ENCODE peak calls at places on chromosomes 3 and 15, in six cellular contexts. D is mesenchymal stem cell, L is IMR-90, Y is neuronal stem cell, R is H1, Q is trophoblast cell. B is an unnamed sample.

GRCh38 chr15:88465633-88466219 is 1.5 kb downstream of the MRPL46 start:
- DNase-seq in D (peak; percentile 54), L (peak; percentile 55), Y (no peak), R (no peak), Q (peak; percentile 92), B (no peak)

GRCh38 chr3:169345662-169346331 is 317.7 kb downstream of the MECOM start:
- DNase-seq in D (no peak), L (no peak), Y (no peak), R (no peak), Q (no peak), B (no peak)

GRCh38 chr3:111976254-111976653 is 2.6 kb upstream of the ABHD10 start:
- DNase-seq in D (no peak), L (no peak), Y (no peak), R (no peak), Q (no peak), B (no peak)

GRCh38 chr15:39788108-39788507 is 5.5 kb upstream of the FSIP1 start:
- DNase-seq in D (peak; percentile 74), L (peak; percentile 52), Y (no peak), R (no peak), Q (peak; percentile 39), B (no peak)

GRCh38 chr3:152320201-152320617 is 51.5 kb downstream of the MBNL1 start:
- DNase-seq in D (peak; percentile 55), L (peak; percentile 59), Y (no peak), R (no peak), Q (no peak), B (no peak)

GRCh38 chr3:139418144-139418543 is 28.7 kb upstream of the COPB2 start:
- DNase-seq in D (no peak), L (no peak), Y (no peak), R (no peak), Q (no peak), B (no peak)

GRCh38 chr15:31344824-31345605 is 18.4 kb downstream of the KLF13 start:
- DNase-seq in D (no peak), L (no peak), Y (no peak), R (no peak), Q (no peak), B (no peak)

GRCh38 chr15:26661727-26662126 is 111.1 kb downstream of the GABRB3 start:
- DNase-seq in D (no peak), L (no peak), Y (no peak), R (no peak), Q (no peak), B (no peak)

GRCh38 chr3:125045194-125045593 is 10.6 kb downstream of the HEG1 start:
- DNase-seq in D (peak; percentile 51), L (no peak), Y (no peak), R (no peak), Q (no peak), B (no peak)

GRCh38 chr3:115832265-115832664 is 209.0 kb downstream of the GAP43 start:
- DNase-seq in D (no peak), L (no peak), Y (no peak), R (no peak), Q (no peak), B (no peak)

GRCh38 chr15:101504373-101504772 is 14.9 kb upstream of the PCSK6 start:
- DNase-seq in D (no peak), L (no peak), Y (no peak), R (no peak), Q (no peak), B (no peak)

GRCh38 chr15:77527831-77528231 is 104.9 kb downstream of the LINGO1 start:
- DNase-seq in D (peak; percentile 59), L (no peak), Y (no peak), R (no peak), Q (peak; percentile 27), B (no peak)

GRCh38 chr3:128282392-128283196 is 129.3 kb downstream of the EEFSEC start:
- DNase-seq in D (no peak), L (peak; percentile 50), Y (no peak), R (peak; percentile 54), Q (no peak), B (peak; percentile 52)

GRCh38 chr3:152205097-152205593 is 63.6 kb upstream of the MBNL1 start:
- DNase-seq in D (no peak), L (no peak), Y (no peak), R (no peak), Q (no peak), B (no peak)

GRCh38 chr3:11658180-11658579 is 14.5 kb upstream of the VGLL4 start:
- DNase-seq in D (no peak), L (no peak), Y (no peak), R (no peak), Q (no peak), B (no peak)

GRCh38 chr15:52527898-52528464 is 699 bp downstream of the MYO5A start:
- DNase-seq in D (peak; percentile 35), L (peak; percentile 33), Y (peak; percentile 38), R (peak; percentile 51), Q (peak; percentile 25), B (no peak)

GRCh38 chr3:196073188-196073838 is 8.6 kb downstream of the TFRC start:
- DNase-seq in D (peak; percentile 71), L (peak; percentile 54), Y (peak; percentile 64), R (peak; percentile 69), Q (peak; percentile 87), B (peak; percentile 68)

GRCh38 chr3:110955301-110955880 is 116.2 kb upstream of the NECTIN3 start:
- DNase-seq in D (peak; percentile 64), L (peak; percentile 54), Y (no peak), R (no peak), Q (no peak), B (no peak)

GRCh38 chr3:64340636-64341240 is 115.5 kb upstream of the PRICKLE2 start:
- DNase-seq in D (peak; percentile 95), L (peak; percentile 93), Y (no peak), R (no peak), Q (peak; percentile 12), B (no peak)

GRCh38 chr3:180421221-180421620 is 180.7 kb upstream of the TTC14 start:
- DNase-seq in D (no peak), L (peak; percentile 18), Y (no peak), R (no peak), Q (no peak), B (no peak)

GRCh38 chr3:195859846-195860411 is 48.2 kb upstream of the MUC4 start:
- DNase-seq in D (no peak), L (no peak), Y (no peak), R (no peak), Q (no peak), B (no peak)

GRCh38 chr15:99731336-99732267 is 1.6 kb downstream of the LYSMD4 start:
- DNase-seq in D (peak; percentile 13), L (no peak), Y (no peak), R (peak; percentile 69), Q (peak; percentile 92), B (peak; percentile 60)

GRCh38 chr3:195187609-195188529 is 83.1 kb downstream of the XXYLT1 start:
- DNase-seq in D (peak; percentile 83), L (peak; percentile 76), Y (no peak), R (no peak), Q (peak; percentile 25), B (no peak)

GRCh38 chr3:8767667-8768363 is 1.6 kb downstream of the OXTR start:
- DNase-seq in D (no peak), L (no peak), Y (no peak), R (peak; percentile 78), Q (peak; percentile 64), B (peak; percentile 80)

GRCh38 chr3:30185872-30186271 is 420.5 kb upstream of the TGFBR2 start:
- DNase-seq in D (no peak), L (no peak), Y (no peak), R (no peak), Q (no peak), B (no peak)

GRCh38 chr15:60830479-60830878 is 351.5 kb upstream of the ICE2 start:
- DNase-seq in D (peak; percentile 40), L (peak; percentile 33), Y (no peak), R (no peak), Q (no peak), B (no peak)

GRCh38 chr15:60835000-60835399 is 356.1 kb upstream of the ICE2 start:
- DNase-seq in D (no peak), L (no peak), Y (no peak), R (no peak), Q (no peak), B (no peak)

GRCh38 chr15:60827492-60827891 is 348.6 kb upstream of the ICE2 start:
- DNase-seq in D (no peak), L (no peak), Y (no peak), R (no peak), Q (no peak), B (no peak)

GRCh38 chr15:60831540-60831939 is 352.6 kb upstream of the ICE2 start:
- DNase-seq in D (peak; percentile 9), L (no peak), Y (no peak), R (no peak), Q (peak; percentile 1), B (no peak)

GRCh38 chr15:60829416-60829815 is 350.5 kb upstream of the ICE2 start:
- DNase-seq in D (peak; percentile 60), L (no peak), Y (no peak), R (no peak), Q (no peak), B (no peak)
- H4K91ac ChIP-seq in D (no peak overlapping the region), L (no peak overlapping the region), Y (no peak overlapping the region), R (no peak overlapping the region), Q (no peak overlapping the region), B (no peak overlapping the region)

GRCh38 chr15:43776101-43776717 is 557 bp downstream of the ELL3 start:
- DNase-seq in D (no peak), L (no peak), Y (peak; percentile 14), R (peak; percentile 84), Q (peak; percentile 34), B (peak; percentile 73)

GRCh38 chr15:43775411-43775965 is 1.3 kb downstream of the ELL3 start:
- DNase-seq in D (peak; percentile 58), L (peak; percentile 58), Y (no peak), R (peak; percentile 66), Q (peak; percentile 72), B (peak; percentile 76)

GRCh38 chr15:43772624-43773023 is 4.1 kb downstream of the ELL3 start:
- DNase-seq in D (no peak), L (no peak), Y (no peak), R (no peak), Q (no peak), B (no peak)

GRCh38 chr15:43771816-43772215 is 5.0 kb downstream of the ELL3 start:
- DNase-seq in D (peak; percentile 28), L (no peak), Y (no peak), R (no peak), Q (no peak), B (no peak)

GRCh38 chr15:43774062-43774461 is 2.7 kb downstream of the ELL3 start:
- DNase-seq in D (no peak), L (no peak), Y (no peak), R (no peak), Q (no peak), B (no peak)
- H4K8ac ChIP-seq in D (no peak overlapping the region), L (no peak overlapping the region), Y (no peak overlapping the region), R (no peak overlapping the region), Q (no peak overlapping the region), B (no peak overlapping the region)

GRCh38 chr15:33540174-33540573 is 229.4 kb downstream of the RYR3 start:
- DNase-seq in D (no peak), L (no peak), Y (no peak), R (no peak), Q (no peak), B (no peak)
- H4K91ac ChIP-seq in D (no peak overlapping the region), L (no peak overlapping the region), Y (no peak overlapping the region), R (no peak overlapping the region), Q (no peak overlapping the region), B (no peak overlapping the region)

DNA sequence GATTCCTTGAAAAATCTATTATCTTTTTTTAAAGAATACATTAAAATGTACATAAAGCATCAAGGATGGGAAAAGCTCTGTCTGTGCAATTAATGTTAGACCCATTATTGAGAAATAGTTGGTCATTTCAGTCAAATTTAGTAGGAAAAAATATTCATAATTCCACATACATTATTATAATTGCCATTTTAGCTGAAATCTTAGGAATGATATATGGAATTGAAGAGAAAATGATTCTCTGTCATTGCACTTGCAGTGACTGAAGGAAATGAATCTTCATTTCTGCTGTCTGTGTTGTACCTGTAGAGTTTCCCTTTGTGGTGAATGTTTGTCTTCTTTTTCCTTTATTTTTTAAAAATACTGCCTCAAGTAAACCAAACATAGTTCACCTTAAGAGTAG is 473.9 kb downstream of the C3orf38 start:
- DNase-seq in D (no peak), L (no peak), Y (no peak), R (no peak), Q (no peak), B (no peak)
- H4K8ac ChIP-seq in D (no peak overlapping the region), L (no peak overlapping the region), Y (no peak overlapping the region), R (no peak overlapping the region), Q (no peak overlapping the region), B (no peak overlapping the region)